ENCODE peak calls at places on chromosomes 7 and 10, in ten cellular contexts. Z is HCT116, B is A549, L is neural progenitor cell, S is IMR-90, Q is GM23338, J is SK-N-SH, K is neuronal stem cell, I is mammary epithelial cell, W is H1. P is an unnamed sample.

GRCh38 chr10:789831-790701 is 100.6 kb upstream of the DIP2C start:
- DNase-seq in Z (no peak), B (no peak), L (peak; percentile 63), S (no peak), Q (no peak), J (peak; percentile 50), K (no peak), I (no peak), W (no peak), P (no peak)

GRCh38 chr7:137915266-137915665 is 68.5 kb upstream of the DGKI start:
- DNase-seq in Z (no peak), B (no peak), L (no peak), S (no peak), Q (no peak), J (no peak), K (no peak), I (no peak), W (no peak), P (no peak)

GRCh38 chr7:27677912-27678612 is 15.4 kb upstream of the HIBADH start:
- DNase-seq in Z (peak; percentile 87), B (peak; percentile 84), L (no peak), S (peak; percentile 96), Q (no peak), J (no peak), K (no peak), I (peak; percentile 96), W (no peak), P (no peak)

GRCh38 chr10:131832056-131832685 is 68.6 kb upstream of the PPP2R2D start:
- DNase-seq in Z (no peak), B (no peak), L (no peak), S (no peak), Q (no peak), J (no peak), K (no peak), I (no peak), W (no peak), P (no peak)

GRCh38 chr7:107179326-107180163 is 10.7 kb downstream of the HBP1 start:
- DNase-seq in Z (peak; percentile 51), B (peak; percentile 27), L (no peak), S (peak; percentile 43), Q (no peak), J (no peak), K (no peak), I (peak; percentile 83), W (no peak), P (no peak)

GRCh38 chr10:97796651-97797050 is 24.9 kb upstream of the SFRP5 start:
- DNase-seq in Z (no peak), B (no peak), L (no peak), S (no peak), Q (no peak), J (no peak), K (no peak), I (no peak), W (no peak), P (no peak)

GRCh38 chr10:85611093-85611740 is 755.4 kb downstream of the GRID1 start:
- DNase-seq in Z (no peak), B (no peak), L (peak; percentile 57), S (no peak), Q (no peak), J (no peak), K (peak; percentile 14), I (no peak), W (no peak), P (peak; percentile 11)

GRCh38 chr10:86218160-86218559 is 148.4 kb downstream of the GRID1 start:
- DNase-seq in Z (no peak), B (no peak), L (no peak), S (no peak), Q (no peak), J (no peak), K (no peak), I (no peak), W (no peak), P (no peak)

GRCh38 chr10:95034401-95034800 is 34.9 kb downstream of the CYP2C8 start:
- DNase-seq in Z (no peak), B (no peak), L (no peak), S (no peak), Q (no peak), J (no peak), K (no peak), I (no peak), W (no peak), P (no peak)

GRCh38 chr7:27714831-27715444 is 25.0 kb upstream of the TAX1BP1 start:
- DNase-seq in Z (no peak), B (no peak), L (no peak), S (peak; percentile 66), Q (no peak), J (no peak), K (no peak), I (peak; percentile 92), W (no peak), P (no peak)

GRCh38 chr7:81420526-81420925 is 349.3 kb downstream of the HGF start:
- DNase-seq in Z (no peak), B (no peak), L (no peak), S (no peak), Q (no peak), J (no peak), K (no peak), I (no peak), W (no peak), P (no peak)

GRCh38 chr7:24572421-24573007 is 738 bp upstream of the PALS2 start:
- DNase-seq in Z (no peak), B (peak; percentile 33), L (no peak), S (peak; percentile 32), Q (peak; percentile 21), J (peak; percentile 54), K (no peak), I (peak; percentile 92), W (no peak), P (no peak)

DNA sequence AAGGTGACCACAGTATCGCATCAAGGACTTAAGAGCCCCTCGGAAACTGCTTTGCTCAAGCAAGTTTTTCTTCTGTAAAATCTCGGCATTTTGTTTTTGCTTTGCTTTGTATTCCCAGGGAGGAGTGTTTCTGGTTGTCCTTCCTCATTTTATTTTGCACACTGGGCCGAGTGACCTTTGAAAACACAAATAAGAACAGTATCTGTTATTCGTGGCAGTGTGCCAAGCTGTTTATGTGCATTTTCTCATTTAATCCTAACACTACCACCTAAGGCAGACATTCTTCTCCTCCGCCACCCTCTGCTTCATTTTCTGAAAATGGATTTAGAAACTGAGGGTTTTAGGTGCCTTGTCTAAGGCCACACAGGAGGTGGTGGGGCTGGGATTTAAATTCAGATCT is 218.5 kb downstream of the TCF7L2 start:
- DNase-seq in Z (no peak), B (no peak), L (no peak), S (no peak), Q (no peak), J (no peak), K (no peak), I (no peak), W (no peak), P (no peak)
- H3K4me2 ChIP-seq in Z (no peak overlapping the region), B (no peak overlapping the region), L (peak overlapping the region; percentile 46), S (no peak overlapping the region), Q (peak overlapping the region; percentile 34), J (no peak overlapping the region), K (no peak overlapping the region), I (no peak overlapping the region), W (no peak overlapping the region), P (no peak overlapping the region)

GRCh38 chr7:26434974-26435373 is 143.3 kb downstream of the SNX10 start:
- DNase-seq in Z (no peak), B (no peak), L (no peak), S (no peak), Q (no peak), J (no peak), K (no peak), I (no peak), W (no peak), P (no peak)

GRCh38 chr7:26440253-26440992 is 148.8 kb downstream of the SNX10 start:
- DNase-seq in Z (no peak), B (no peak), L (no peak), S (no peak), Q (no peak), J (no peak), K (no peak), I (no peak), W (no peak), P (no peak)

GRCh38 chr7:26438078-26438477 is 146.4 kb downstream of the SNX10 start:
- DNase-seq in Z (no peak), B (no peak), L (no peak), S (no peak), Q (no peak), J (no peak), K (no peak), I (no peak), W (no peak), P (no peak)

GRCh38 chr7:26439502-26440252 is 148.0 kb downstream of the SNX10 start:
- DNase-seq in Z (no peak), B (no peak), L (peak; percentile 30), S (no peak), Q (no peak), J (no peak), K (no peak), I (no peak), W (no peak), P (no peak)

DNA sequence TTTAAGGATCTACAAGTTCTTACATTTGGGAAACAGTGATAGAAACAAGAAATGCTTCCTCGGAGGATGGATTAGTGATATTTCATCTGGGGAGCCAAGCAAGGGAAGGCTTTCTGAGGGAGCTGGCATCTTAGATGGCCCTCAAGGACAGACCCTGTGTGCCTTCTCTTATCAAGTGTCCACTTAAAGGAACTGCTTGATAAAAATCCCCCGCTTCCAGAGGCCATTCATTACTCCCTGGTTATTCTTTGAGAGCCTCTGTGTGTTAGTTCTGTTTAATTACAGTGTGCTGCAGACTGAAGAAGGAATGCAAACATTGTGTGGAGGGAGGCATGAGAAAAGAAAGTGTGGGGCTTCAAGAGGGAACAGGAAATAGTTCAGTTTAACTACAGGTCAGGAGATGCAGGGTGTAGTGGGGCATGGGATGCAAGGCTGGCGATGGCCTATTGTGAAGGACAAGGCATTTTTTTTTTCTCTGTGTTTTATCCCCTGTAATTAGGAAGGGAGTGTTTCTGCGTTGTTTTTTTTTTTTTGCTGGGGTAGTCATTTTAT is 145.4 kb downstream of the SNX10 start:
- DNase-seq in Z (no peak), B (no peak), L (no peak), S (no peak), Q (no peak), J (no peak), K (no peak), I (no peak), W (no peak), P (no peak)
- H3K4me2 ChIP-seq in Z (no peak overlapping the region), B (no peak overlapping the region), L (no peak overlapping the region), S (no peak overlapping the region), Q (no peak overlapping the region), J (no peak overlapping the region), K (no peak overlapping the region), I (no peak overlapping the region), W (no peak overlapping the region), P (no peak overlapping the region)

DNA sequence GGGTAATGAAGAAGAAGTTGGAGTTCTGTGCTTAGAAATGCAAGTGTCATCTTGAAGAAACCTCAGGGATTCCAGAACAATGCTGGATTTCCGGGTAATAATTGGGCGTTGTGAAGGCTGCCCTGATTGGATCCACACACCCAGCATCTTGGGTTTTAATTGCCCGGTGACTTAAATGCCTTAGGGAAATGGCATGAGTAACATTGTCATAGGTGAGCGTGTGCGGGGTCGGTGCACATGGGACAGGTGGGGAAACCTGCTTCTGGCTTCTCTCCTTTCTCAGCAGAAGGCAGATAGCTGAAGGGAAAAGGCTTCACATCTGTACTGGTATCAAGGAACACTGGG is 15.2 kb upstream of the CAMK1D start:
- DNase-seq in Z (no peak), B (no peak), L (no peak), S (no peak), Q (no peak), J (no peak), K (no peak), I (no peak), W (no peak), P (no peak)
- H3K4me2 ChIP-seq in Z (peak overlapping the region; percentile 94), B (peak overlapping the region; percentile 88), L (no peak overlapping the region), S (peak overlapping the region; percentile 34), Q (no peak overlapping the region), J (peak overlapping the region; percentile 69), K (no peak overlapping the region), I (peak overlapping the region; percentile 70), W (no peak overlapping the region), P (no peak overlapping the region)

GRCh38 chr7:151840088-151840910 is 36.6 kb downstream of the PRKAG2 start:
- DNase-seq in Z (no peak), B (no peak), L (no peak), S (no peak), Q (no peak), J (no peak), K (no peak), I (no peak), W (no peak), P (no peak)
- H3K4me2 ChIP-seq in Z (no peak overlapping the region), B (no peak overlapping the region), L (no peak overlapping the region), S (no peak overlapping the region), Q (no peak overlapping the region), J (no peak overlapping the region), K (no peak overlapping the region), I (no peak overlapping the region), W (no peak overlapping the region), P (no peak overlapping the region)

P was measured in H9.